ENCODE peak calls at places on chromosomes 3 and 15, in nine cellular contexts. V is right lobe of liver, H is sigmoid colon, D is heart left ventricle, Z is GM12892, W is transverse colon, K is IMR-90, R is Peyer's patch, T is GM12878. O is an unnamed sample.

GRCh38 chr15:67103869-67104268 is 38.5 kb downstream of the SMAD3 start:
- DNase-seq in H (no peak), T (no peak), K (no peak), V (no peak), W (no peak), D (no peak), Z (no peak), R (no peak), O (no peak)

GRCh38 chr3:149592758-149593240 is 65.0 kb downstream of the WWTR1 start:
- DNase-seq in W (no peak), R (no peak), K (no peak), D (peak; percentile 76), V (no peak), Z (no peak), H (no peak), T (no peak), O (peak; percentile 76)

GRCh38 chr3:52237659-52238172 is 1.2 kb downstream of the TWF2 start:
- DNase-seq in W (peak; percentile 76), V (peak; percentile 81), T (no peak), R (peak; percentile 67), H (peak; percentile 97), K (peak; percentile 89), Z (no peak), D (peak; percentile 91), O (peak; percentile 95)

GRCh38 chr3:112557980-112558379 is 3.8 kb downstream of the ATG3 start:
- DNase-seq in W (no peak), Z (no peak), T (no peak), V (no peak), D (no peak), R (no peak), H (no peak), K (no peak), O (no peak)

GRCh38 chr3:127019449-127019848 is 36.5 kb downstream of the PLXNA1 start:
- DNase-seq in V (no peak), T (no peak), W (no peak), D (no peak), H (no peak), Z (no peak), K (peak; percentile 45), R (no peak), O (no peak)

GRCh38 chr3:138220788-138221187 is 33.7 kb downstream of the ARMC8 start:
- DNase-seq in R (no peak), K (no peak), V (no peak), H (no peak), Z (no peak), W (no peak), D (no peak), T (no peak), O (no peak)

GRCh38 chr3:122000936-122001605 is 21.0 kb downstream of the ILDR1 start:
- DNase-seq in W (no peak), K (no peak), Z (no peak), T (no peak), R (no peak), H (no peak), D (no peak), V (no peak), O (no peak)

GRCh38 chr3:51963951-51964451 is 3.3 kb downstream of the PCBP4 start:
- DNase-seq in D (no peak), Z (no peak), H (no peak), V (no peak), W (no peak), K (no peak), R (no peak), T (no peak), O (no peak)

GRCh38 chr3:125519678-125520562 is at the start of gene SNX4:
- DNase-seq in V (peak; percentile 97), W (peak; percentile 94), Z (peak; percentile 74), T (peak; percentile 63), K (peak; percentile 96), R (peak; percentile 93), D (peak; percentile 97), H (peak; percentile 98), O (peak; percentile 90)
- TF ChIP-seq POLR2A in V (peak; percentile 86), W (peak; percentile 72), Z (peak; percentile 49), T (peak; percentile 92), K (peak; percentile 67), R (peak; percentile 67), D (peak; percentile 45), H (no peak), O (peak; percentile 60)

DNA sequence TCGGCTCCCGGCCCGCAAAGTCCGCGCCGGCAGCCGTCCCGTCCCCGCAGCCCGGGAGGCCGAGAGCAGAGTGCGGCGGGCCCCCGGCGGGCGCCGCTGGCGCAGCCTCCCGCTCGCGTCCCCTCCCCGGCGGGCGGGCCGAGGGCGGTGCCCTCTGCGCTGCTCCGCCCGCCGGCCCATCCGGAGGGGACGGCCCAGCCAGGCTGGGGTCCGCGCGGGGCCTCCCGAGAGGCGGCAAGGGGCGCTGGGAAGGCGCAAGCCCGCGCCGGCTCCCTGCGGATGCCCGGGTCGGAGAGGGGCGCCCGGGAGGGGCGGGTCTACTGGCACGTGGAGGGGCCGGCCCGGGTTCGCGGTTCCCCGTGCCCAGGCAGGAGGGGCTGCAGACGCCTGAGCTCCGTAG is at the start of the genes CLCN2 and POLR2H:
- DNase-seq in W (peak; percentile 65), K (peak; percentile 33), D (peak; percentile 72), V (peak; percentile 69), H (no peak), R (peak; percentile 82), Z (no peak), T (no peak), O (no peak)
- TF ChIP-seq POLR2A in W (peak; percentile 37), K (no peak), D (no peak), V (peak; percentile 83), H (no peak), R (peak; percentile 72), Z (no peak), T (peak; percentile 30), O (peak; percentile 77)

GRCh38 chr3:4303187-4304123 is at the start of gene SETMAR:
- DNase-seq in V (peak; percentile 89), W (peak; percentile 92), D (peak; percentile 95), Z (peak; percentile 85), K (peak; percentile 78), H (peak; percentile 97), T (no peak), R (peak; percentile 91), O (peak; percentile 85)
- TF ChIP-seq POLR2A in V (peak; percentile 67), W (peak; percentile 85), D (no peak), Z (peak; percentile 91), K (peak; percentile 56), H (peak; percentile 69), T (peak; percentile 91), R (peak; percentile 63), O (peak; percentile 71)

DNA sequence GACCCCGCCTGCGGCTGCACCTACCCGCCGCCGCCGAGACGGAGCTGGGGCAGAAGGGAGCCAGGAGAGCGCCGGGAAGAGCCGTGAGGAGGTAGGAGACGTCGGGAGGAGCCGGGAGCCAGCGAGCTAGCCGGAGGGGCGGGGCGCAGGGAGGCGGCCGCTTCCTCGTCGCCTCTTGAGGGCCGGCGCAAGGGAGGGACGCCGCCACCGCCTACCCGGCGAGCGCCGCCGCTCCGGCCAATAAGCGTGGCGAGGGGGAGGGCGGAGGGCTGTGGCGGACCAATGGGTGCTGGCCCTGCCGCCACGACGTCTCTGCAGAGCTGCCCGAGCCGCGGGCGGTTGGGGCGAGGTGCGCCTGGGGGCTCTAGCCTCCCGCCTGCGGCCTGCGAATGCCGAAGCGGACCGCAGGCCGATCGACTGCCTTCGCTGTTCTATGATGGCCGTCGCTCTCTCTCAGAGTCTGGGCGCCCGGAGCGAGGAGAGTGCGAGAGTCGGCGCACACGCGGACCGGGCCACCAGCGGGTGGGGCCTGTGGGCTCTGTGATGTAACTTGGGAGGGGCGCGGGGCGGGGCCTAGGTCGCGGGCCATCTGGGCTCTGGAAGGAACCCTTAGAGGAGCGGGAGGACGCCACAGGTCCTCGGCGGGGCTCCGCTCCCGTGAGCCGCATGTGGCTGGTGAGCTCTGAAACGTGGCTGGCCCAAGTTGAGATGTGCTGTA is 72.7 kb upstream of the MAP4 start:
- DNase-seq in D (peak; percentile 99), Z (peak; percentile 84), H (peak; percentile 99), V (peak; percentile 98), W (peak; percentile 98), K (peak; percentile 95), R (peak; percentile 98), T (peak; percentile 81), O (peak; percentile 96)
- TF ChIP-seq POLR2A in D (peak; percentile 39), Z (peak; percentile 91), H (peak; percentile 79), V (peak; percentile 87), W (peak; percentile 92), K (peak; percentile 95), R (peak; percentile 90), T (peak; percentile 96), O (peak; percentile 96)

GRCh38 chr15:78016860-78017259 is 60.7 kb downstream of the TBC1D2B start:
- DNase-seq in R (no peak), K (no peak), T (no peak), D (no peak), H (no peak), V (peak; percentile 69), W (no peak), Z (no peak), O (no peak)

GRCh38 chr15:78010112-78010511 is 67.4 kb downstream of the TBC1D2B start:
- DNase-seq in Z (no peak), D (no peak), R (no peak), H (no peak), K (no peak), T (no peak), V (no peak), W (no peak), O (no peak)

GRCh38 chr15:78007211-78007956 is 70.1 kb downstream of the TBC1D2B start:
- DNase-seq in V (no peak), D (no peak), R (no peak), K (no peak), Z (no peak), T (no peak), H (no peak), W (no peak), O (no peak)

GRCh38 chr15:78007965-78008886 is 69.3 kb downstream of the TBC1D2B start:
- DNase-seq in T (no peak), R (no peak), H (peak; percentile 94), Z (no peak), D (peak; percentile 86), V (peak; percentile 83), K (peak; percentile 87), W (peak; percentile 64), O (peak; percentile 93)

GRCh38 chr15:78012643-78013077 is 64.9 kb downstream of the TBC1D2B start:
- DNase-seq in H (no peak), K (no peak), R (peak; percentile 72), T (no peak), D (no peak), Z (no peak), V (peak; percentile 69), W (peak; percentile 79), O (peak; percentile 88)
- TF ChIP-seq POLR2A in H (no peak), K (no peak), R (no peak), T (no peak), D (no peak), Z (no peak), V (peak; percentile 31), W (peak; percentile 27), O (no peak)

O was measured in gastrocnemius medialis.